ENCODE peak calls at places on chromosomes 13 and 19, in eight cellular contexts. V is mucosa of descending colon, J is left lung, C is neural progenitor cell, Q is upper lobe of right lung, N is IMR-90, B is psoas muscle, I is cardiac muscle cell. W is an unnamed sample.

GRCh38 chr19:51034704-51035103 is at the start of gene KLK12:
- DNase-seq in C (no peak), Q (no peak), I (no peak), B (no peak), J (no peak), N (no peak), V (no peak), W (no peak)

GRCh38 chr13:94617389-94618000 is 15.8 kb downstream of the GPR180 start:
- DNase-seq in Q (no peak), C (no peak), B (no peak), J (no peak), N (no peak), V (no peak), I (peak; percentile 43), W (no peak)

GRCh38 chr19:31667106-31667505 is 317.9 kb upstream of the TSHZ3 start:
- DNase-seq in C (no peak), N (no peak), V (no peak), I (no peak), B (no peak), Q (no peak), J (no peak), W (no peak)

GRCh38 chr19:6059996-6060599 is 50.2 kb downstream of the RFX2 start:
- DNase-seq in J (no peak), B (no peak), V (no peak), C (no peak), Q (no peak), N (no peak), I (no peak), W (no peak)

GRCh38 chr13:27044837-27045570 is 126.6 kb downstream of the USP12 start:
- DNase-seq in Q (no peak), B (no peak), V (no peak), C (no peak), J (no peak), I (no peak), N (no peak), W (peak; percentile 22)

GRCh38 chr19:49057636-49058234 is at the start of gene CGB7:
- DNase-seq in V (peak; percentile 87), Q (peak; percentile 87), J (peak; percentile 89), B (peak; percentile 76), I (peak; percentile 77), C (peak; percentile 87), N (peak; percentile 35), W (no peak)

GRCh38 chr19:34218818-34219164 is 35.6 kb upstream of the GARRE1 start:
- DNase-seq in V (no peak), J (no peak), Q (no peak), B (no peak), N (no peak), I (no peak), C (no peak), W (no peak)

GRCh38 chr19:3210347-3211017 is 14.0 kb upstream of the CELF5 start:
- DNase-seq in C (peak; percentile 61), V (peak; percentile 82), B (peak; percentile 56), N (no peak), J (peak; percentile 92), I (peak; percentile 46), Q (peak; percentile 82), W (peak; percentile 36)

GRCh38 chr13:113750554-113751399 is 8.2 kb upstream of the TMEM255B start:
- DNase-seq in B (no peak), J (peak; percentile 43), I (no peak), V (peak; percentile 13), C (no peak), N (no peak), Q (no peak), W (no peak)

GRCh38 chr13:33087790-33088189 is 71.6 kb downstream of the KL start:
- DNase-seq in J (no peak), N (no peak), V (no peak), Q (no peak), C (no peak), B (no peak), I (no peak), W (no peak)

GRCh38 chr13:112062619-112063308 is 4.2 kb upstream of the SOX1 start:
- DNase-seq in J (no peak), V (peak; percentile 31), C (peak; percentile 91), Q (no peak), N (no peak), I (peak; percentile 71), B (no peak), W (no peak)

GRCh38 chr19:45881082-45881908 is 4.6 kb downstream of the IRF2BP1 start:
- DNase-seq in J (no peak), C (no peak), I (no peak), N (no peak), V (no peak), B (no peak), Q (no peak), W (no peak)

GRCh38 chr19:45879971-45880370 is 6.0 kb downstream of the IRF2BP1 start:
- DNase-seq in J (no peak), B (no peak), V (no peak), C (no peak), N (no peak), Q (no peak), I (no peak), W (no peak)

GRCh38 chr19:45883586-45883880 is 2.4 kb downstream of the IRF2BP1 start:
- DNase-seq in Q (no peak), N (no peak), J (no peak), B (no peak), V (no peak), I (no peak), C (no peak), W (no peak)

GRCh38 chr19:45882652-45883585 is 3.0 kb downstream of the IRF2BP1 start:
- DNase-seq in Q (peak; percentile 91), J (peak; percentile 94), V (peak; percentile 94), I (peak; percentile 89), C (peak; percentile 92), N (peak; percentile 82), B (peak; percentile 82), W (peak; percentile 76)

GRCh38 chr19:45881909-45882528 is 3.9 kb downstream of the IRF2BP1 start:
- DNase-seq in C (no peak), J (peak; percentile 55), B (no peak), I (no peak), Q (no peak), N (no peak), V (peak; percentile 81), W (no peak)
- H3K4me1 ChIP-seq in C (peaks cover 22% of the 10 kb centered on the region), J (peaks cover 33% of the 10 kb centered on the region), B (peaks cover 29% of the 10 kb centered on the region), I (peaks cover 9% of the 10 kb centered on the region), Q (peaks cover 33% of the 10 kb centered on the region), N (peaks cover 9% of the 10 kb centered on the region), V (peaks cover 65% of the 10 kb centered on the region), W (peaks cover 36% of the 10 kb centered on the region)

GRCh38 chr19:12350890-12351197 is 14.6 kb downstream of the ZNF442 start:
- DNase-seq in C (no peak), V (no peak), B (no peak), J (no peak), I (no peak), Q (no peak), N (no peak), W (no peak)

GRCh38 chr19:12350185-12350889 is 15.1 kb downstream of the ZNF442 start:
- DNase-seq in N (no peak), Q (no peak), B (no peak), V (no peak), I (no peak), C (no peak), J (no peak), W (no peak)

GRCh38 chr19:12353375-12353774 is 12.1 kb downstream of the ZNF442 start:
- DNase-seq in C (no peak), I (no peak), N (no peak), B (no peak), J (no peak), V (no peak), Q (no peak), W (no peak)
- H3K4me3 ChIP-seq in C (no peak overlapping the region), I (no peak overlapping the region), N (no peak overlapping the region), B (no peak overlapping the region), J (no peak overlapping the region), V (no peak overlapping the region), Q (no peak overlapping the region), W (no peak overlapping the region)

GRCh38 chr13:50712882-50713281 is 130.6 kb downstream of the DLEU7 start:
- DNase-seq in V (no peak), Q (no peak), B (no peak), C (no peak), N (no peak), J (no peak), I (no peak), W (no peak)

GRCh38 chr13:50712469-50712868 is 131.0 kb downstream of the DLEU7 start:
- DNase-seq in Q (no peak), V (no peak), C (no peak), I (no peak), B (no peak), J (no peak), N (no peak), W (no peak)

GRCh38 chr13:50708461-50708860 is 135.0 kb downstream of the DLEU7 start:
- DNase-seq in B (no peak), Q (no peak), J (no peak), V (no peak), C (no peak), N (no peak), I (peak; percentile 71), W (no peak)

GRCh38 chr13:50713849-50714248 is 129.6 kb downstream of the DLEU7 start:
- DNase-seq in B (no peak), Q (no peak), J (peak; percentile 78), V (no peak), I (no peak), N (peak; percentile 59), C (no peak), W (peak; percentile 4)

DNA sequence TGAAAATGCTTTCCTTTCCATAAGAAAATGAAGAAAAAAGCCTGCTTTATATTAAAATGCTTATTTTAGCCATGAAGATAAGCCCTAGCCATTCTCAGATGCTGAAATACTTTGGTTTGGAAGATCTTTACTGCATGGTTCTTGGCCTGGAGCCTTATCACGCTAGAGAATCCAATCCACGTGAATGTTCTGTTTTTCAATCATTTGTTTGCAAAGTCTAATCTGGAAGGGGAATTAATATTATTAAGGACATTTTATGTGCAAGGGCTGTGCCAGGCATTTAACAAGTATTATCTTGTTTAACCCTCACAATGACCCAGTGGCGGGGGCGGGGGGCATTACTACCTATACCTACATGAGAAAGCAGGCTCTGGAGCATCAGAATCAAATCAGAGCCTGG is 132.0 kb downstream of the DLEU7 start:
- DNase-seq in I (no peak), V (no peak), J (no peak), B (no peak), Q (no peak), N (no peak), C (no peak), W (no peak)
- H3K4me1 ChIP-seq in I (peaks cover 31% of the 10 kb centered on the region), V (no peaks in the 10 kb centered on the region), J (peaks cover 7% of the 10 kb centered on the region), B (peaks cover 13% of the 10 kb centered on the region), Q (peaks cover 3% of the 10 kb centered on the region), N (no peaks in the 10 kb centered on the region), C (no peaks in the 10 kb centered on the region), W (peaks cover 14% of the 10 kb centered on the region)

GRCh38 chr19:54383330-54383729 is 18.6 kb upstream of the LAIR1 start:
- DNase-seq in V (no peak), J (no peak), B (no peak), N (no peak), C (no peak), Q (no peak), I (no peak), W (no peak)
- H3K4me3 ChIP-seq in V (no peak overlapping the region), J (no peak overlapping the region), B (no peak overlapping the region), N (no peak overlapping the region), C (no peak overlapping the region), Q (no peak overlapping the region), I (no peak overlapping the region), W (no peak overlapping the region)